ENCODE peak calls at places on chromosomes 7 and 10, in four cellular contexts. One of them, this sample, is unnamed.

GRCh38 chr10:71083457-71083975 is 128.9 kb upstream of the UNC5B start:
- DNase-seq in heart right ventricle: no peak
- DNase-seq in prostate gland: no peak
- DNase-seq in GM12878: no peak
- DNase-seq in this sample: no peak

GRCh38 chr10:32317795-32318194 is 29.2 kb downstream of the EPC1 start:
- DNase-seq in heart right ventricle: no peak
- DNase-seq in prostate gland: no peak
- DNase-seq in GM12878: peak; percentile 91
- DNase-seq in this sample: no peak

GRCh38 chr7:36070230-36070629 is 82.8 kb upstream of the EEPD1 start:
- DNase-seq in heart right ventricle: no peak
- DNase-seq in prostate gland: no peak
- DNase-seq in GM12878: no peak
- DNase-seq in this sample: no peak

GRCh38 chr7:24540956-24541355 is 32.3 kb upstream of the PALS2 start:
- DNase-seq in heart right ventricle: no peak
- DNase-seq in prostate gland: no peak
- DNase-seq in GM12878: no peak
- DNase-seq in this sample: peak; percentile 38

GRCh38 chr10:48890904-48891839 is 48.5 kb downstream of the LRRC18 start:
- DNase-seq in heart right ventricle: no peak
- DNase-seq in prostate gland: no peak
- DNase-seq in GM12878: no peak
- DNase-seq in this sample: no peak

GRCh38 chr10:3136336-3136735 is 36.2 kb downstream of the PITRM1 start:
- DNase-seq in heart right ventricle: peak; percentile 71
- DNase-seq in prostate gland: no peak
- DNase-seq in GM12878: no peak
- DNase-seq in this sample: no peak

GRCh38 chr7:105011771-105012502 is 2.1 kb upstream of the KMT2E start:
- DNase-seq in heart right ventricle: no peak
- DNase-seq in prostate gland: no peak
- DNase-seq in GM12878: no peak
- DNase-seq in this sample: peak; percentile 58

GRCh38 chr7:22864301-22864700 is 41.7 kb upstream of the TOMM7 start:
- DNase-seq in heart right ventricle: no peak
- DNase-seq in prostate gland: no peak
- DNase-seq in GM12878: no peak
- DNase-seq in this sample: no peak

GRCh38 chr7:147483634-147484292 is 1106.8 kb upstream of the C7orf33 start:
- DNase-seq in heart right ventricle: no peak
- DNase-seq in prostate gland: no peak
- DNase-seq in GM12878: no peak
- DNase-seq in this sample: no peak

GRCh38 chr7:2116086-2116810 is 116.5 kb downstream of the MAD1L1 start:
- DNase-seq in heart right ventricle: peak; percentile 46
- DNase-seq in prostate gland: peak; percentile 22
- DNase-seq in GM12878: no peak
- DNase-seq in this sample: no peak

GRCh38 chr7:128215281-128215680 is 25.8 kb upstream of the LEP start:
- DNase-seq in heart right ventricle: no peak
- DNase-seq in prostate gland: no peak
- DNase-seq in GM12878: no peak
- DNase-seq in this sample: no peak

GRCh38 chr10:677750-678661 is 11.5 kb downstream of the DIP2C start:
- DNase-seq in heart right ventricle: no peak
- DNase-seq in prostate gland: peak; percentile 2
- DNase-seq in GM12878: no peak
- DNase-seq in this sample: no peak

GRCh38 chr10:676178-676577 is 13.3 kb downstream of the DIP2C start:
- DNase-seq in heart right ventricle: no peak
- DNase-seq in prostate gland: no peak
- DNase-seq in GM12878: no peak
- DNase-seq in this sample: no peak

GRCh38 chr10:673492-673891 is 16.0 kb downstream of the DIP2C start:
- DNase-seq in heart right ventricle: no peak
- DNase-seq in prostate gland: no peak
- DNase-seq in GM12878: no peak
- DNase-seq in this sample: no peak

GRCh38 chr10:677038-677437 is 12.4 kb downstream of the DIP2C start:
- DNase-seq in heart right ventricle: no peak
- DNase-seq in prostate gland: no peak
- DNase-seq in GM12878: no peak
- DNase-seq in this sample: no peak

DNA sequence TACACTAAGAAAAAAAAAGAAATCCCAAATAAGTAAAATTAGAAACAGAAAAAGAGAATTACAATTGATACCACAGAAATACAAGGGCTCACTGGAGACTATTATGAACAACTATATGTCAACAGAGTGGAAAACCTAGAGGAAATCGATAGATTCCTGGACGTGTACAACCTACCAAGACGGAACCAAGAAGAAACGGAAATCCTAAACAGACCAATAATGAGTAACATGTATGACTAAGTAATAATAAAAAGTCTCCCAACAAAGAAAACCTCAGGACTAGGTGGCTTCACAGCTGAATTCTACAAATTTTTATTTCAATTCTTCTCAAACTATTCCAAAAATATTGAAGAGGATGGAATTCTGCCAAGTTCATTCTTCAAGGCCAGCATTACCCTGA is 13.9 kb downstream of the DIP2C start:
- DNase-seq in heart right ventricle: no peak
- DNase-seq in prostate gland: no peak
- DNase-seq in GM12878: no peak
- DNase-seq in this sample: no peak
- H3K4me1 ChIP-seq in heart right ventricle: peaks cover 35% of the 10 kb centered on the region
- H3K4me1 ChIP-seq in prostate gland: no peaks in the 10 kb centered on the region
- H3K4me1 ChIP-seq in GM12878: no peaks in the 10 kb centered on the region
- H3K4me1 ChIP-seq in this sample: no peaks in the 10 kb centered on the region

GRCh38 chr7:27102578-27103442 is at the start of gene HOXA2:
- DNase-seq in heart right ventricle: no peak
- DNase-seq in prostate gland: no peak
- DNase-seq in GM12878: no peak
- DNase-seq in this sample: no peak

GRCh38 chr7:27103489-27104226 is 1.2 kb upstream of the HOXA2 start:
- DNase-seq in heart right ventricle: no peak
- DNase-seq in prostate gland: no peak
- DNase-seq in GM12878: no peak
- DNase-seq in this sample: no peak

GRCh38 chr7:27100601-27101187 is 1.8 kb downstream of the HOXA2 start:
- DNase-seq in heart right ventricle: no peak
- DNase-seq in prostate gland: no peak
- DNase-seq in GM12878: no peak
- DNase-seq in this sample: no peak

GRCh38 chr7:27101188-27101905 is 1.1 kb downstream of the HOXA2 start:
- DNase-seq in heart right ventricle: no peak
- DNase-seq in prostate gland: no peak
- DNase-seq in GM12878: no peak
- DNase-seq in this sample: no peak

DNA sequence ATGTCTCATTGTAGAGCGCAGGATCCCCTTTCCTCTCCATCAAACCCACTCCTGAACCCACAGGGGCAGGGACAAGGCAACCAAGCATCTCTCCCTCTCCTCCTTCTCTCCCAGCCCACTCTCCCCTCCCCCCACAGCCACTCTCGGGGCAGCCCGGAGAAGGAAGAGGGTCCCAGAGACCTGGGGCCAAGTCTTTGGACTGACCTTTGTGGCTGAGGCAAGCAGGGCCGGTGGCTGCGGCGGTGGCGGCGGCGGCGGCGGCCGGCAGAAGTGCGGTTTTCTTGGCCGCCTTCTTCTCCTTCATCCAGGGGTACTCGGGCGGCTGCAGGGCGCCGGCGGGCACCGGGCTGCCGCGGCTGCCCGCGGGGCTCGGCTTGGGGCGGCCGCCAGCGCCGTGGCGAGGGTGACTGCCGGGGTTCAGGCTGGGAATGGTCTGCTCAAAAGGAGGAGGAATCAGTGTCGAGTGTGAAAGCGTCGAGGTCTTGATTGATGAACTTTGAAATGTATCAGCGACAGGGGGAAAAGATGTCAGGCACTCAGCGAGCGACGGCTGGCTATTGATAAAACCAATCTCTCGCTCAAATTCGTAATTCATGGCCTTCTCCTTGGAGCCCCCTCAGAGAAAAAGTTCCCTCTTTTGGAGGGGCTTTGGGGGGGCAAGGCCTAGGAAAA is 441 bp downstream of the HOXA2 start:
- DNase-seq in heart right ventricle: no peak
- DNase-seq in prostate gland: no peak
- DNase-seq in GM12878: no peak
- DNase-seq in this sample: no peak
- H3K9me3 ChIP-seq in heart right ventricle: no peaks in the 10 kb centered on the region
- H3K9me3 ChIP-seq in prostate gland: no peaks in the 10 kb centered on the region
- H3K9me3 ChIP-seq in GM12878: no peaks in the 10 kb centered on the region
- H3K9me3 ChIP-seq in this sample: peaks cover under 1% of the 10 kb centered on the region

DNA sequence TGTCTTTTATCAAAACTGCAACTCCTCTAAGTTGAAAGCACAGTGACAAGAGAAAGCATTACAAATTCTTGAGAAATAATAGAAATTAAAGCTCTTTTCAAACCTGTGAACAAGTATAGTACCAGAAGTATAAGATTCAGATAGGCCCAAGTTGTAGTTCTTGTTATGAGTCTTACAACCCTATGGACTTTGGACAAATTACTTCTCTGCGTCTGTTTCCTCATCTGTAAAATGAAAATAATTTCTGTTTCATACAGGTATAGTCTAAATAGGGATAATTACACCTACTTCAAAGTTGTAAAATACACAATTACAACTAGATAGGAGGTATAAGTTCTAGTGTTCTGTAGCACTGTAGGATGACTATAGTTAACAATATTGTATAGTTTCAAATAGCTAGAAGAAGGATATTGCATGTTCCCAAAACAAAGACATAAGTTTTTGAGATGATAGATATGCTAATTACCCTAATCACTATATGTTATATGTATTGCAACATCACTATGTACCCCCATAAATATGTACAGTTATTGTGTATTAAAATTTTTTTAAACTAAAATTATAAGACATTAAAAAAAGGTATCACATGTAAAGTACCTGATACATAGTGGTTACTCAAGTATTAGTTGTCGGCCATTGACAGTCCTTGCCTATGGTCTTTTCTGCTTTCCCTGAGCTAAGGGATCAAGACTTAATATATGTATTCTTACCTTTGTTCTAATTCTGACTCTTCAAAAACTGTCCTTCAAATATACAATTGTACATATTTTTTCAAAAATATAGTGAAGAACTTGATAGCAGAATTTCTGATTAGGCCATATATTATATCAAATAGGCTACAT is 1.8 kb upstream of the WASL start:
- DNase-seq in heart right ventricle: no peak
- DNase-seq in prostate gland: no peak
- DNase-seq in GM12878: no peak
- DNase-seq in this sample: no peak
- H3K4me3 ChIP-seq in heart right ventricle: peak overlapping the region; percentile 83
- H3K4me3 ChIP-seq in prostate gland: no peak overlapping the region
- H3K4me3 ChIP-seq in GM12878: no peak overlapping the region
- H3K4me3 ChIP-seq in this sample: no peak overlapping the region

GRCh38 chr7:6232534-6232933 is 39.9 kb downstream of the CYTH3 start:
- DNase-seq in heart right ventricle: peak; percentile 49
- DNase-seq in prostate gland: no peak
- DNase-seq in GM12878: no peak
- DNase-seq in this sample: no peak
- H3K4me1 ChIP-seq in heart right ventricle: peaks cover 100% of the 10 kb centered on the region
- H3K4me1 ChIP-seq in prostate gland: no peaks in the 10 kb centered on the region
- H3K4me1 ChIP-seq in GM12878: peaks cover 22% of the 10 kb centered on the region
- H3K4me1 ChIP-seq in this sample: peaks cover 13% of the 10 kb centered on the region

GRCh38 chr10:105262666-105263065 is 621.6 kb downstream of the SORCS3 start:
- DNase-seq in heart right ventricle: no peak
- DNase-seq in prostate gland: no peak
- DNase-seq in GM12878: no peak
- DNase-seq in this sample: no peak
- H3K9me3 ChIP-seq in heart right ventricle: no peaks in the 10 kb centered on the region
- H3K9me3 ChIP-seq in prostate gland: no peaks in the 10 kb centered on the region
- H3K9me3 ChIP-seq in GM12878: no peaks in the 10 kb centered on the region
- H3K9me3 ChIP-seq in this sample: no peaks in the 10 kb centered on the region

GRCh38 chr7:151119055-151119415 is 32.8 kb downstream of the AGAP3 start:
- DNase-seq in heart right ventricle: no peak
- DNase-seq in prostate gland: no peak
- DNase-seq in GM12878: no peak
- DNase-seq in this sample: no peak

GRCh38 chr7:151116603-151117002 is 30.3 kb downstream of the AGAP3 start:
- DNase-seq in heart right ventricle: no peak
- DNase-seq in prostate gland: no peak
- DNase-seq in GM12878: no peak
- DNase-seq in this sample: no peak

GRCh38 chr7:151117041-151117440 is 30.8 kb downstream of the AGAP3 start:
- DNase-seq in heart right ventricle: no peak
- DNase-seq in prostate gland: no peak
- DNase-seq in GM12878: no peak
- DNase-seq in this sample: no peak

GRCh38 chr7:151118108-151119054 is 32.1 kb downstream of the AGAP3 start:
- DNase-seq in heart right ventricle: no peak
- DNase-seq in prostate gland: no peak
- DNase-seq in GM12878: no peak
- DNase-seq in this sample: no peak

GRCh38 chr7:151117565-151117964 is 31.3 kb downstream of the AGAP3 start:
- DNase-seq in heart right ventricle: no peak
- DNase-seq in prostate gland: no peak
- DNase-seq in GM12878: no peak
- DNase-seq in this sample: no peak
- H3K4me3 ChIP-seq in heart right ventricle: no peak overlapping the region
- H3K4me3 ChIP-seq in prostate gland: no peak overlapping the region
- H3K4me3 ChIP-seq in GM12878: no peak overlapping the region
- H3K4me3 ChIP-seq in this sample: no peak overlapping the region

GRCh38 chr10:95511314-95511713 is 49.9 kb downstream of the SORBS1 start:
- DNase-seq in heart right ventricle: no peak
- DNase-seq in prostate gland: no peak
- DNase-seq in GM12878: no peak
- DNase-seq in this sample: no peak

GRCh38 chr10:95509281-95509680 is 51.9 kb downstream of the SORBS1 start:
- DNase-seq in heart right ventricle: no peak
- DNase-seq in prostate gland: no peak
- DNase-seq in GM12878: no peak
- DNase-seq in this sample: no peak

GRCh38 chr10:95516774-95517373 is 44.3 kb downstream of the SORBS1 start:
- DNase-seq in heart right ventricle: no peak
- DNase-seq in prostate gland: no peak
- DNase-seq in GM12878: no peak
- DNase-seq in this sample: no peak

GRCh38 chr10:95513941-95514392 is 47.2 kb downstream of the SORBS1 start:
- DNase-seq in heart right ventricle: peak; percentile 25
- DNase-seq in prostate gland: peak; percentile 39
- DNase-seq in GM12878: no peak
- DNase-seq in this sample: no peak

GRCh38 chr10:95513008-95513589 is 48.1 kb downstream of the SORBS1 start:
- DNase-seq in heart right ventricle: no peak
- DNase-seq in prostate gland: peak; percentile 35
- DNase-seq in GM12878: no peak
- DNase-seq in this sample: no peak
- H3K4me1 ChIP-seq in heart right ventricle: peaks cover 97% of the 10 kb centered on the region
- H3K4me1 ChIP-seq in prostate gland: no peaks in the 10 kb centered on the region
- H3K4me1 ChIP-seq in GM12878: no peaks in the 10 kb centered on the region
- H3K4me1 ChIP-seq in this sample: peaks cover 2% of the 10 kb centered on the region